ENCODE peak calls at places on chromosomes 11 and 22, in nine cellular contexts. R is spleen, V is thoracic aorta, Z is lung, D is testis, Y is Peyer's patch, P is upper lobe of right lung, K is heart left ventricle, N is body of pancreas. G is an unnamed sample. For H3K4me1, the result is how much of the 10 kb centered on the place peaks cover.

GRCh38 chr11:71435278-71435951 is 12.8 kb downstream of the DHCR7 start:
- DNase-seq in Z (no peak), P (no peak), V (no peak), D (no peak), K (no peak), N (no peak), Y (no peak), R (no peak), G (no peak)

GRCh38 chr11:729492-730074 is 17.7 kb upstream of the TALDO1 start:
- DNase-seq in K (no peak), Z (no peak), Y (no peak), D (peak), P (no peak), R (peak), N (no peak), V (no peak), G (no peak)

GRCh38 chr11:111788051-111788450 is 21.9 kb upstream of the PPP2R1B start:
- DNase-seq in D (no peak), K (peak), P (no peak), Z (no peak), N (no peak), V (no peak), Y (no peak), R (no peak), G (peak)

GRCh38 chr11:128282053-128282452 is 305.3 kb downstream of the ETS1 start:
- DNase-seq in K (no peak), R (no peak), Z (no peak), D (no peak), V (no peak), N (no peak), Y (no peak), P (no peak), G (no peak)

GRCh38 chr11:29432719-29433325 is 584.0 kb downstream of the KCNA4 start:
- DNase-seq in Z (no peak), R (no peak), K (no peak), N (no peak), V (no peak), Y (no peak), P (no peak), D (no peak), G (no peak)

GRCh38 chr11:68030318-68031135 is at the start of gene NDUFS8:
- DNase-seq in V (peak), D (peak), Z (peak), P (peak), N (peak), Y (peak), R (peak), K (peak), G (peak)

GRCh38 chr22:25852223-25852622 is 110.2 kb downstream of the MYO18B start:
- DNase-seq in P (no peak), K (no peak), Y (no peak), V (no peak), N (no peak), D (no peak), R (no peak), Z (no peak), G (no peak)

GRCh38 chr11:88068848-88069554 is 106.2 kb downstream of the RAB38 start:
- DNase-seq in V (no peak), D (no peak), P (no peak), R (peak), Z (no peak), N (no peak), Y (no peak), K (no peak), G (no peak)

GRCh38 chr11:124865181-124865901 is at the start of gene ROBO3:
- DNase-seq in P (no peak), Y (no peak), K (no peak), D (no peak), R (no peak), V (no peak), Z (no peak), N (no peak), G (no peak)

GRCh38 chr22:23622634-23623033 is 9.5 kb downstream of the DRICH1 start:
- DNase-seq in D (no peak), P (no peak), Y (no peak), N (no peak), V (no peak), R (no peak), Z (no peak), K (no peak), G (no peak)

GRCh38 chr22:30733081-30733680 is 38.5 kb downstream of the OSBP2 start:
- DNase-seq in K (no peak), Y (no peak), Z (no peak), V (no peak), R (no peak), D (no peak), N (no peak), P (no peak), G (peak)

GRCh38 chr11:107018274-107018901 is at the start of gene GUCY1A2:
- DNase-seq in V (no peak), R (peak), D (peak), Z (no peak), P (no peak), K (peak), N (peak), Y (no peak), G (peak)

GRCh38 chr22:49208003-49208402 is 619.7 kb downstream of the BRD1 start:
- DNase-seq in K (no peak), D (no peak), V (no peak), Z (no peak), N (peak), R (peak), P (peak), Y (peak), G (no peak)

GRCh38 chr11:132022718-132023117 is 652.3 kb downstream of the NTM start:
- DNase-seq in V (no peak), N (no peak), Y (no peak), R (no peak), P (no peak), D (no peak), K (no peak), Z (no peak), G (no peak)

GRCh38 chr11:82683029-82683428 is 50.6 kb downstream of the FAM181B start:
- DNase-seq in D (no peak), R (no peak), P (no peak), V (no peak), K (no peak), Y (no peak), N (no peak), Z (no peak), G (no peak)

GRCh38 chr11:61480936-61481335 is 27.6 kb upstream of the LRRC10B start:
- DNase-seq in P (no peak), K (peak), R (no peak), V (no peak), Y (no peak), N (no peak), Z (no peak), D (peak), G (no peak)

GRCh38 chr11:117826832-117827231 is 2.3 kb upstream of the FXYD2 start:
- DNase-seq in N (peak), K (no peak), R (no peak), Z (no peak), D (no peak), Y (peak), V (no peak), P (peak), G (no peak)

GRCh38 chr11:117826360-117826635 is 1.8 kb upstream of the FXYD2 start:
- DNase-seq in N (no peak), P (peak), Y (peak), Z (no peak), R (no peak), V (no peak), K (no peak), D (peak), G (no peak)

GRCh38 chr11:117828641-117829368 is 4.3 kb upstream of the FXYD2 start:
- DNase-seq in K (peak), Z (no peak), N (peak), P (peak), R (peak), D (peak), V (peak), Y (peak), G (peak)

GRCh38 chr11:117829369-117829725 is 4.8 kb upstream of the FXYD2 start:
- DNase-seq in Z (no peak), N (peak), K (no peak), P (peak), Y (peak), V (no peak), D (peak), R (peak), G (no peak)

GRCh38 chr11:117827521-117828511 is 3.3 kb upstream of the FXYD2 start:
- DNase-seq in P (peak), D (peak), R (peak), N (peak), Y (peak), K (peak), Z (no peak), V (no peak), G (no peak)
- H3K4me3 ChIP-seq in P (no peak), D (no peak), R (no peak), N (no peak), Y (no peak), K (no peak), Z (no peak), V (no peak), G (no peak)

GRCh38 chr22:50305393-50305657 is 2.1 kb downstream of the PLXNB2 start:
- DNase-seq in Z (no peak), R (no peak), Y (no peak), D (no peak), P (no peak), N (no peak), V (no peak), K (no peak), G (no peak)

GRCh38 chr22:50303848-50304527 is 3.5 kb downstream of the PLXNB2 start:
- DNase-seq in N (peak), Z (peak), V (no peak), D (no peak), Y (peak), P (peak), R (no peak), K (peak), G (peak)

GRCh38 chr22:50305658-50306566 is 1.5 kb downstream of the PLXNB2 start:
- DNase-seq in V (peak), K (peak), Z (peak), P (peak), R (no peak), D (peak), N (peak), Y (peak), G (peak)

GRCh38 chr22:50303515-50303847 is 4.0 kb downstream of the PLXNB2 start:
- DNase-seq in N (no peak), D (no peak), P (no peak), V (no peak), R (no peak), Z (no peak), Y (no peak), K (no peak), G (no peak)

DNA sequence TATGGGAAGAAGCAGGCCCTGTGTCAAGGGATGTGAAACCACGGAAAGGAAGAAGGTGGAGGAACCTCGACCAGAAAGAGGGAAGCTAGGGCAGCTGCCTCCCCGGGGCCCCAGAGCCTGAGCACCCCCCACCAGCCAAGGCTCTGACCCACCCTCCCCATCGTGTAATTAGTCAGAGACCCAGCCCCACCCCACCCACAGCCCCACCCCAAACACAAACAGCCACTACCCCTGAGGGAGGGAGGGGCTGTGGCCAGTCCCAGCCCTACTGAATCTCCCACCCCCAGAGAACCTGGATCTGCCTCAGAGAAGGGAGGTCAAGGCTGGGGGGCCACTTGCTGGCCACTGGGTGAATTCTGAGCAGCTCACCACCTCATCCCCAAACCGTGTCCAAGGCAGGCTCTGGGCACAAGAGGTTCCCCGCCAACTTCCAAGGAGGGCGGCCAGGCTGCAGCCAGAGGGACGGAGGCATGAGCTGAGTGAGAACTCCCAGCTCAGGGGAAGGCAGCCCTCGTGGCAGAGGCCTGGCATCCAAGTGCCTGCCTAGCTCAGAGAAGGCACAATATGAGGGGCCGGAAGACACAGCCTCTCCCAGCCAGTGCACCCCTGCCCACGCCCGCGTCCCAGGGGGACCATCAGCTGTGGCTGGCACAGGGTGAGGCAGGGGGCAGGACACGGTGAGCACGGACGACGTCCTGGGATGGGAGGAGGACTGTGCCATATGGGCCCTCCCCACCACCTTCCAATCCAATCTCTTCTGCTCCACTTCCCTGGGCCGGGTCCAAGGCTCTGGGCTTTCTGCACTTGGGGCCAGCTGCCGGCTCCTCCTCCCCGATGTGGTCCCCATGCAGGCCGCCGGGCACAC is 2.7 kb downstream of the PLXNB2 start:
- DNase-seq in Y (peak), K (peak), N (no peak), D (no peak), R (no peak), P (peak), V (no peak), Z (no peak), G (no peak)
- H3K4me1 ChIP-seq in Y (half or more), K (half or more), N (half or more), D (half or more), R (half or more), P (half or more), V (half or more), Z (half or more), G (under half)

DNA sequence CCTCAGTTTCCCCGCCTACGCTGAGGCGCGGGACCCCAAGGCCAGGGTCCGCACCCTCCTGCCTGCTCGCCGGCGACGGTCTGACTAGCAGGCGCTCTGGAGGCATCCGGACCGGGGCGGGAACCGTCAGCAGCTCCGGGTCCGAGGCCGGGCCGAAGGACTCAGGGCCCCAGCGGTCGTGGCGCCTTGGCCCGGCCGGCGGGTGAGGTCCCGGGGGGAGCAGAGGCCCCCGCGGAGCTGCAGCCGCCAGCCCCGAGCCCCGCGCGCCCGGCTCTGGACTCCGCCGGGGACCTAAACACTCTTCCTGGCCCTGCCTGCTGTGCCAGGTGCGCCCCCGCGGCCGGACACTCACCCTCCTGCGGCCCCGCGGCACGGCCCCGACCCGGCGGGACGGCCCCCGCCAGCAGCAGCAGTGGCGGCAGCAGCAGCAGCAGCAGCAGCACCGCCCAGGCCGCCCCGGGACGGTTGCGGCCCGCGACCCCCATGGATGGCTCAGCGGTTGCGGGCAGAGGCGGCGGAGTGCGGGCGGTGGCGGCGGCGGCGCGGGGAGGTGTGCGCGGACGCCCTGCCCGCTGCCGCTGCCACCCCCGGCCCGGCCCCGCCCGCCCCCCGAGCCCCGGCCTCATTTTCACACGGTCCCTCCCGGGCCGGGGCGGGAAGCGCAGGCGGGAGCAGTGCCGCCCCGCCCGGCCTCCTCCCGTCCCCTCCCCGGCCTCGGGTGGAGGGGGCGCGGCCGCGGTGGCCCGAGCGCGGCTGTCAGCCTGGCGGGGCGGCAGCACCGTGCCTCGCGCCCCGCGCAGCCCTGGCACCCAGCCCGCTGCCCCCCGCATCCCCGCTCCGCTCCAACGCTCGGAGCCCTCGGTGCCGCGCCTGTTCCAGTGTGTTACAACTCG is at the start of gene SCUBE2:
- DNase-seq in N (no peak), K (no peak), V (no peak), R (peak), Y (no peak), P (no peak), Z (no peak), D (no peak), G (no peak)
- H3K4me3 ChIP-seq in N (peak), K (peak), V (peak), R (peak), Y (peak), P (peak), Z (peak), D (peak), G (peak)

GRCh38 chr11:64163951-64164350 is 2.0 kb downstream of the MACROD1 start:
- DNase-seq in K (no peak), D (no peak), Z (no peak), Y (no peak), V (no peak), P (no peak), R (no peak), N (no peak), G (no peak)

GRCh38 chr11:64164392-64165312 is 1.3 kb downstream of the MACROD1 start:
- DNase-seq in R (no peak), K (peak), Z (no peak), Y (no peak), V (no peak), D (no peak), N (peak), P (peak), G (peak)

GRCh38 chr11:64170419-64170818 is 4.5 kb upstream of the MACROD1 start:
- DNase-seq in P (no peak), D (no peak), Y (no peak), R (no peak), N (no peak), V (no peak), Z (no peak), K (no peak), G (no peak)

GRCh38 chr11:64165482-64165841 is 451 bp downstream of the MACROD1 start:
- DNase-seq in N (peak), Y (peak), D (no peak), P (peak), R (no peak), K (peak), Z (no peak), V (no peak), G (no peak)

DNA sequence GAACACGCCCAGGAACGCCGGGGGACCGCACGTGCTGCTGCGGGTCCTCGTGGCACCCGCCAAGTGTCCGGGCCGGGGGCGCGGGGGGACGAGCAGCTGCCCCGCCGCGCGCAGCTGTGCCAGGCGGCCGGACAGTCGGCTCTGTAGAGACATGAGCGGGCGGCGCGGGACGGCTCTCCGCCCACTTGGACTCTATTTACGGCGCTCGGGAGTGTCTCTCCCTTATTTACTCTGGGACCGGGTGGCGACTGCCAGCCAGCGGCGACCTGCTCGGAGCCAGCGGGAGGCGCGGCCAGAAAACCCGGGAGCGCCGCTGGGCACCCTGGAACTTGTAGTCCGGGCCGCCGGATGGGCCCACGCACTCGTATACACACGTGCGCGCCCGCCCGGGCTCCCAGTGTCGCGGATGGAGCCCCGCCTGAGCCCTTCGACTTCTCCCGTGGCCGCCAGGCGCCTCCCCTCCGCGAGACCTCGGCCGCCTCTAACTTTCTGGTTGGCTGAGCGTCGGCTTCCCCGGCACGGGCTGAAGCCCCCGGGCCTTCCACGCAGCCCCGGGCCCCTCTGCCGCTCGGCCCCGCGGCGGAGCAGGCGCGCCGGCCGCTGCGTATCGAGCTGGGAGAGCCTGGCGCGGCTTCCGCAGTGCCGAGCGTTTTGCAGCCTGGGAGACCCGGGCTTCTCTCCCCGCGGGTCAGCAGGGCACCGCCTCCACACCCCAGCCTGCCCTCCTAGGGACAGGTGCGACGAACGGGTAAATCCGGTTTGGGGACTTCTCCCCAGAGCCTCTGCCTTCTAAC is at the start of gene MACROD1:
- DNase-seq in V (peak), P (peak), K (peak), Z (peak), Y (peak), D (peak), N (peak), R (peak), G (peak)
- H3K4me1 ChIP-seq in V (under half), P (under half), K (under half), Z (under half), Y (under half), D (under half), N (under half), R (under half), G (under half)

DNA sequence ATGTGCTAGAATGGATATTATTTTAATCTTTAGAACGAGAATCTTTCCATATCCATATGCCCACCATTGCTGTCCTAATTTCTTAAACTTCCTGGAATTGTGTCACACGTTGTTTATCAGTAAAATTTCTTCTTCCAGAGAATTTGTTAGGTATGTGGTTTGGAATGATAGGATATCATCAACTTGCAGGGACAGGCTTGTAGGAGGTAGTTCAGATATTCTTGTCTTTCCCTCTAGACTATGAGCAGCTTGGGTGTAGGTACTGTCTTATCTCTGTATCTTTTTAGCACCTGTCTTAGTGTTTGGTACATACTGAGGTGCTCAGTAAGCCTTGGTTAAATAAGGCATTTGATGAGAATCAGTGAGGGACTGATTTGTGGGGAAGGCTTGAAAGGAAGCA is 3.4 kb downstream of the CTNND1 start:
- DNase-seq in R (no peak), K (no peak), P (no peak), Z (no peak), V (no peak), Y (no peak), D (no peak), N (no peak), G (no peak)
- H3K4me3 ChIP-seq in R (no peak), K (peak), P (peak), Z (peak), V (peak), Y (peak), D (no peak), N (no peak), G (peak)

DNA sequence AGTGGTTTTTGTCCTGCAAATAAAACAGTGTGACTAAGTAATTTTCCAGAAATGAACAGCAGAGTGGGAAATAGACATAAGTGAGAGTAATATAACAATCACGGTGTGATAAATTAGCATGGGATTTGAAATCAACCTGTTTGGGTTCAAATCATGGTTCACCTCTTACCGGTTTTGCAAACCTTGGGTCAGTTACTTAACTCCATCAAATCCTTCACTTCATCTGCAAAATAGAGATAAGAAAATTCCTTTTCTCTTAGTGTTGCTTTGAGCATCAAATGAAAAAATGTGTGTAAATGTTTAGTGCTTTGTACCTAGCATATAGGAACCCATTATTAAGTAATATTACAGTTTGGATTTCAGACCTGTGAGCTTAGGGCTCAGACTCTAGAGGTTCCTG is 152.2 kb downstream of the TEAD1 start:
- DNase-seq in D (no peak), V (no peak), Y (no peak), Z (no peak), P (no peak), K (no peak), R (no peak), N (no peak), G (no peak)
- H3K4me1 ChIP-seq in D (under half), V (under half), Y (under half), Z (under half), P (under half), K (half or more), R (under half), N (half or more), G (half or more)

G was measured in psoas muscle.